ENCODE peak calls at places on chromosomes 5 and 9, in five cellular contexts. P is coronary artery, B is fibroblast of lung, K is GM23338, F is PC-3. A is an unnamed sample.

GRCh38 chr9:71748280-71748743 is 20.0 kb downstream of the CEMIP2 start:
- DNase-seq in K (no peak), B (peak), P (no peak), F (peak), A (no peak)

GRCh38 chr9:111527347-111527746 is 2.4 kb downstream of the ZNF483 start:
- DNase-seq in P (no peak), B (no peak), K (no peak), F (no peak), A (no peak)

GRCh38 chr5:36357391-36357790 is 55.7 kb upstream of the RANBP3L start:
- DNase-seq in F (no peak), K (no peak), B (peak), P (no peak), A (no peak)

GRCh38 chr5:14816374-14816998 is 55.1 kb downstream of the ANKH start:
- DNase-seq in K (no peak), F (peak), P (no peak), B (no peak), A (no peak)

GRCh38 chr5:172830275-172830799 is 3.7 kb upstream of the ERGIC1 start:
- DNase-seq in B (no peak), P (no peak), F (no peak), K (no peak), A (no peak)

GRCh38 chr5:137815202-137815990 is 52.3 kb upstream of the MYOT start:
- DNase-seq in K (no peak), P (no peak), B (no peak), F (no peak), A (no peak)

GRCh38 chr9:71587576-71588362 is 180.5 kb downstream of the CEMIP2 start:
- DNase-seq in B (peak), F (peak), K (no peak), P (no peak), A (no peak)

GRCh38 chr9:14585730-14586473 is 107.3 kb downstream of the ZDHHC21 start:
- DNase-seq in B (no peak), K (no peak), F (no peak), P (no peak), A (peak)

GRCh38 chr5:13919087-13919486 is 25.4 kb downstream of the DNAH5 start:
- DNase-seq in B (no peak), K (no peak), F (no peak), P (no peak), A (no peak)

GRCh38 chr9:108609227-108609894 is 246.4 kb downstream of the ACTL7B start:
- DNase-seq in K (no peak), F (peak), B (no peak), P (no peak), A (no peak)

GRCh38 chr9:133709716-133710571 is 28.2 kb downstream of the SARDH start:
- DNase-seq in P (no peak), F (no peak), K (no peak), B (no peak), A (no peak)

GRCh38 chr9:134965421-134965820 is 47.7 kb upstream of the FCN1 start:
- DNase-seq in K (no peak), B (no peak), P (no peak), F (no peak), A (no peak)

GRCh38 chr9:106450549-106450948 is 412.4 kb upstream of the ZNF462 start:
- DNase-seq in F (no peak), K (no peak), B (no peak), P (no peak), A (no peak)

GRCh38 chr9:83981126-83981871 is 694 bp downstream of the RMI1 start:
- DNase-seq in B (peak), K (peak), P (no peak), F (peak), A (peak)

GRCh38 chr9:38437193-38437823 is 13.1 kb upstream of the IGFBPL1 start:
- DNase-seq in F (peak), K (no peak), P (peak), B (no peak), A (no peak)

GRCh38 chr9:19516348-19516747 is 107.5 kb downstream of the ACER2 start:
- DNase-seq in B (no peak), K (no peak), P (no peak), F (no peak), A (no peak)

GRCh38 chr9:19512432-19512831 is 103.6 kb downstream of the ACER2 start:
- DNase-seq in F (no peak), K (no peak), P (no peak), B (no peak), A (no peak)

GRCh38 chr9:19513671-19514275 is 105.0 kb downstream of the ACER2 start:
- DNase-seq in K (no peak), F (no peak), B (no peak), P (no peak), A (no peak)

GRCh38 chr9:19521205-19521604 is 112.4 kb downstream of the ACER2 start:
- DNase-seq in P (no peak), F (no peak), K (peak), B (no peak), A (no peak)

DNA sequence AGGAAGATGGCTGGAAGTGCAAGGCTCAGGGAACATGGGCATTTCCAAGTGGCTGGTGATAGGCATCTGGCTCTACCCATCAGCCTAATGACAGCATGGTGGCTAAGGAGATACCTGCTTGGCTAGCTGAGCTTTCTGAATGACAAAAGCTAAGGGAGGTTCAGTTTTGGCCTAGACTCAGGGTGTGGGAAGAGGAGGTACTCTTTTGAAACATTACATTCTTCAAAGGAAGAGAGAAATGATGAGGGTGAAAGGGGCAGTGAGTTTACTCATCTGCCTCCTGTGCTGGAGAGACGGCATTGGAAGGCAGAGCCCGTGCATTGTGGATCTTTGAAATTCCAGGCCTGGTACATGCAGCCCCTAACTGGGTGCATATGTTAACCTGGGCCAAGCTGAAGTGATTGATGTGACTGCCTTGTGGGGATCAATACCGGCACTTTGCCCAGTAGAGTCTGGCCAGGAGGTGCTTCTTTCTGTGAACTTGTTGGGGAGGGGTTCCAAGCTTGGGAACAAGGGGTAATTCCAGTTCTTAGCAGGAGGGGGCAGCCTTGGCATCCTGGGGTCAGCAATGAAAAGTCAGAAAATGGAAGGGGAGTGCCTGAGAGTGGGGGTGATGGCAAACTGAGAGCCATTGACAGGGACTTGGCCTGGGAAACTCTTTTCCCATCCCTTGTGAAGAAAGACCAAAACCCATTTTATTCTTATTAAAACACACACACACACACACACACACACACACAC is 108.6 kb downstream of the ACER2 start:
- DNase-seq in K (peak), F (peak), P (no peak), B (no peak), A (peak)
- TF ChIP-seq CTCF in K (peak), F (peak), P (no peak), B (peak), A (peak)

GRCh38 chr5:90297045-90297764 is 112.4 kb downstream of the CETN3 start:
- DNase-seq in K (peak), P (no peak), B (no peak), F (no peak), A (no peak)
- TF ChIP-seq CTCF in K (no peak), P (no peak), B (no peak), F (no peak), A (no peak)

GRCh38 chr5:57066921-57067914 is 106.6 kb upstream of the GPBP1 start:
- DNase-seq in P (no peak), K (no peak), B (peak), F (no peak), A (no peak)
- TF ChIP-seq CTCF in P (no peak), K (no peak), B (no peak), F (no peak), A (no peak)

GRCh38 chr9:97722331-97722730 is 25.2 kb upstream of the XPA start:
- DNase-seq in F (no peak), B (no peak), P (no peak), K (no peak), A (no peak)

GRCh38 chr9:97723819-97724218 is 26.7 kb upstream of the XPA start:
- DNase-seq in K (no peak), F (peak), P (no peak), B (no peak), A (no peak)

GRCh38 chr9:97721396-97721795 is 24.3 kb upstream of the XPA start:
- DNase-seq in B (no peak), K (no peak), F (no peak), P (no peak), A (no peak)

GRCh38 chr9:97726716-97727115 is 29.6 kb upstream of the XPA start:
- DNase-seq in F (no peak), P (no peak), B (no peak), K (no peak), A (no peak)
- TF ChIP-seq CTCF in F (no peak), P (no peak), B (no peak), K (no peak), A (no peak)

GRCh38 chr9:117869287-117869686 is 165.1 kb downstream of the TLR4 start:
- DNase-seq in F (no peak), P (no peak), K (no peak), B (no peak), A (no peak)
- TF ChIP-seq CTCF in F (no peak), P (no peak), K (peak), B (no peak), A (no peak)

DNA sequence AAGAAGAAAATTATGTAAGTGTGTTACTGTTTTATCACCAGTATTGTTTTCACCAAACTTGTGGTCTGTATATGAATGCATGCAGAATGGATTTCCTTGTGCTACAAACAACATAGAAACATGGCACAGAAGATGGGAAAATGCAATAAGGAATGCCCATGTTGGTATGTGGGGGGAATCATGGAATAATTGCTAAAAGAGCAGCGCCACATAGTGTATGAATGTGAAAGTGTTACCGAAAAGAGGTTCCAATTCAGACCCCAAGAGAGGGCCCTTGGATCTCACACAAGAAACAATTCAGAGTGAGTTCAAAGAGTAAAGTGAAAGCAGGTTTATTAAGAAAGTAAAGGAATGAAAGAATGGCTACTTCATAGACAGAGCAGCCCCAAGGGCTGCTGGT is 26.4 kb upstream of the TYRP1 start:
- DNase-seq in B (no peak), P (no peak), F (peak), K (peak), A (no peak)
- TF ChIP-seq CTCF in B (no peak), P (no peak), F (peak), K (peak), A (no peak)

DNA sequence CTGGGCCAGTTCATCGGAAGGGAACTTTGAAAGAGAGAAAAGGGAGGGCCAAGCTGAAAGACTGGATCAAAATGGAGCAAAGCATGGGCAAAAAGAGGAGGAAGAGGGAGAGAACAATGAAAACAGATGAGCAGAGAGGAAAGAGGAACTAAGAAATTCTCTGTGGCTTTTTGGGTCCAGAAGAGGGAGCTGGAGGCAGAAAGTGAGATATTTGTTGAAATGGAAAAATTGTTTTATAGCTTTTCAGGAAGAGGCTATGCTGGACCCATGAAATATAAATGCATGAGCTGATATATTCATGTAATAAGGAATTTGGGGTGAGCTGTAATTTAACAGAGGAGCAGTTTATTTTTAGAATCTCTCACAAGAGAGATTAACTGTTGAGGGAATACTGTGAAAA is 457.3 kb downstream of the DMAC1 start:
- DNase-seq in K (peak), P (no peak), B (peak), F (no peak), A (peak)
- TF ChIP-seq CTCF in K (no peak), P (no peak), B (peak), F (no peak), A (no peak)

GRCh38 chr9:112562235-112562958 is 75.8 kb downstream of the KIAA1958 start:
- DNase-seq in B (no peak), P (no peak), K (no peak), F (no peak), A (no peak)
- TF ChIP-seq CTCF in B (no peak), P (no peak), K (no peak), F (no peak), A (no peak)

GRCh38 chr9:96868709-96869108 is 14.4 kb upstream of the ZNF782 start:
- DNase-seq in B (no peak), F (peak), P (no peak), K (no peak), A (no peak)
- TF ChIP-seq CTCF in B (no peak), F (no peak), P (no peak), K (no peak), A (no peak)